ENCODE peak calls at places on chromosomes 6 and 20, in seven cellular contexts. C, R, T, V, I, X and H are unnamed samples.

GRCh38 chr6:109013551-109014101 is 81.0 kb downstream of the SESN1 start:
- DNase-seq in C (no peak), R (no peak), T (no peak), V (no peak), I (no peak), X (no peak), H (no peak)

GRCh38 chr6:35624341-35625070 is 64.2 kb downstream of the FKBP5 start:
- DNase-seq in C (no peak), R (no peak), T (peak; percentile 47), V (peak; percentile 7), I (no peak), X (no peak), H (peak; percentile 30)

GRCh38 chr6:147166360-147166944 is 37.8 kb upstream of the STXBP5 start:
- DNase-seq in C (no peak), R (no peak), T (no peak), V (peak; percentile 45), I (peak; percentile 70), X (no peak), H (no peak)

GRCh38 chr6:43836507-43836906 is 66.5 kb downstream of the VEGFA start:
- DNase-seq in C (no peak), R (no peak), T (no peak), V (no peak), I (peak; percentile 81), X (no peak), H (no peak)

GRCh38 chr20:35264755-35265154 is 13.2 kb downstream of the MMP24OS start:
- DNase-seq in C (no peak), R (no peak), T (peak; percentile 74), V (no peak), I (no peak), X (no peak), H (no peak)

GRCh38 chr20:63874254-63874653 is 9.2 kb downstream of the TPD52L2 start:
- DNase-seq in C (no peak), R (no peak), T (no peak), V (no peak), I (no peak), X (no peak), H (no peak)

GRCh38 chr6:52352239-52353008 is 9.5 kb upstream of the PAQR8 start:
- DNase-seq in C (no peak), R (peak; percentile 82), T (peak; percentile 98), V (no peak), I (no peak), X (peak; percentile 79), H (no peak)

GRCh38 chr6:37134622-37135191 is 35.2 kb upstream of the PIM1 start:
- DNase-seq in C (no peak), R (peak; percentile 79), T (no peak), V (no peak), I (no peak), X (no peak), H (no peak)

DNA sequence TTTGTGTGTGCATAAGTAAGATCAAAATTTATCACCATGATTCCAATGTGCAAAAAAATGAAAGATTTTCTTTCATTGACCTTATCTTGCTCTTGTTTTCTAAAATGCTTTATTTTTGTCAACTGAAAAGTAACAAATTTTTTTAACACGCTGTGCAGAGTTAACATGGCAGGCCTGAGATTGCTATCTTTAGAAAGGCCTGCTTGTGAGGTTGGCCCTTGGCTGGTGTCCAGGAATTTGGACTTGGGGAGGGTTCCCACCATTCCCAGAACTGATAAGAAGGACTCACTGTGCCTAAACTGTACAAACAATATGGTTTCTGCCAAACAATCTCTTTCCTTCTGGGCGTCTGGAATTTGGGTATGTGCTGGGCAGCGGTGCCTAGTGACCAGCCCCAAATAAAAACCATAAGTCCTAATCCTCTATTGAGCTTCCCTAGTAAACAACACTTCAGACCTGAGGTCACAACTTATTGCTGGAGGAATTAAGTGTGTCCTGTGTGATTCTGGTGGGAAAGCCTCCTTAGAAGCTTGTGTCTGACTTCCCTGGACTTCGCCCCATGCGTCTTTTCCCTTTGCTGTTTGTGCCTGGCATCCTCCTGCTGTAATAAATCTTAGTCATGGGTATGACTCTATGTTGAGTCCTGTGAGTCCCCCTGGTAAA is 19.8 kb upstream of the MYLIP start:
- DNase-seq in C (no peak), R (no peak), T (no peak), V (peak; percentile 42), I (peak; percentile 65), X (no peak), H (no peak)
- TF ChIP-seq JUND in C (no peak), R (no peak), T (no peak), V (no peak), I (peak; percentile 86), X (no peak), H (no peak)

GRCh38 chr6:34558172-34558714 is 2.1 kb upstream of the SPDEF start:
- DNase-seq in C (no peak), R (no peak), T (no peak), V (no peak), I (no peak), X (no peak), H (no peak)

GRCh38 chr6:34561227-34561530 is 5.0 kb upstream of the SPDEF start:
- DNase-seq in C (no peak), R (no peak), T (no peak), V (no peak), I (no peak), X (no peak), H (no peak)

GRCh38 chr6:34562350-34562749 is 6.2 kb upstream of the SPDEF start:
- DNase-seq in C (no peak), R (no peak), T (no peak), V (no peak), I (no peak), X (no peak), H (no peak)

GRCh38 chr6:34559651-34560365 is 3.7 kb upstream of the SPDEF start:
- DNase-seq in C (no peak), R (no peak), T (no peak), V (no peak), I (no peak), X (no peak), H (no peak)

DNA sequence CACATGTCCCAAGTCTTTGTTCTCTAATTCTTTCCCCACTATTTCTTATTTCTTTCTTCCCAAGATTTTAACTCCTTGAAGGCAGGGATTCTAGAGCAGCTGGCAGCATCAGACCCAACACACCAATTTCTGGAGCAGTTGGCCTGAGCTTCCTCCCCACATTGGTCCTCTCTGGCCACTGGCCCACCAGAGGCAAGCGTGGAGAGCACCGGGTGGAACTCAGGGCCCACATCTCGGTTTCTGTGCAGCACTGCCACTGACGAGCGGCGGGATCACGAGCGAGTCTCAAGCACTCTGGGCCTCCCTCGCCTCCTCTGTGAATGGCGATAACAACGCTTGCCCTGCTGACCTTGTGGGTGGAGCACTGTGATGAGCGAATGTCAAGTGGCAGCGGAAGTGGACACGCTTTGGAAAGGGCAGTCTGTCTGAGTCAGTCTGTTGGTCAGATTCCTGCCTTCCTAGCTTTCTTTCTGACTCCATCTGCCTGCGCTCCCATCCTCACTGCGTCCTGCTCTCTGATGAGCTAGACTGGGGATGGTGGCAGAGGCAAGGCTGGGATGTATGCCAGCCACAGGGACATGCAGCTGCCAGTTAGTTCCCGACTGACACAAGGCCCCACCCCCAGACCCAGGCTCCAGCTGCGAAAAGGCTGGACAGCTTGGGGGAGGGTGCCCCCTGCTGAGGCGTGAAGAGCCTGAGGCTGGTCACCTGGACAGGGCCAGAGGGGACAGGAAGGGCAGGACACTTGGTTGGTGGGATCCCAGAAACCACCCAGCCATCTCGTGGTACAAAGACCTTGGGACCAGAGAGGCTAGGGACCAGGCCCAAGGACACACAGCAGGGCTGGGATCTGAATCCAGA is 4.5 kb upstream of the SPDEF start:
- DNase-seq in C (no peak), R (no peak), T (peak; percentile 89), V (peak; percentile 66), I (peak; percentile 91), X (no peak), H (no peak)
- TF ChIP-seq JUND in C (no peak), R (no peak), T (no peak), V (no peak), I (peak; percentile 85), X (no peak), H (no peak)

GRCh38 chr6:75493400-75494064 is at the start of gene FILIP1:
- DNase-seq in C (no peak), R (no peak), T (no peak), V (no peak), I (no peak), X (no peak), H (no peak)
- TF ChIP-seq JUND in C (no peak), R (no peak), T (no peak), V (no peak), I (no peak), X (no peak), H (no peak)

GRCh38 chr20:39429716-39430115 is 467.6 kb downstream of the DHX35 start:
- DNase-seq in C (no peak), R (no peak), T (peak; percentile 20), V (peak; percentile 24), I (no peak), X (no peak), H (peak; percentile 12)
- TF ChIP-seq JUND in C (no peak), R (no peak), T (no peak), V (no peak), I (no peak), X (no peak), H (no peak)

GRCh38 chr6:170212956-170213636 is 77.8 kb downstream of the DLL1 start:
- DNase-seq in C (no peak), R (no peak), T (no peak), V (no peak), I (no peak), X (no peak), H (no peak)

GRCh38 chr6:170211404-170212025 is 79.4 kb downstream of the DLL1 start:
- DNase-seq in C (no peak), R (no peak), T (no peak), V (peak; percentile 12), I (no peak), X (no peak), H (no peak)

GRCh38 chr6:170210651-170211403 is 80.1 kb downstream of the DLL1 start:
- DNase-seq in C (peak; percentile 39), R (no peak), T (no peak), V (peak; percentile 13), I (no peak), X (no peak), H (no peak)

GRCh38 chr6:170210026-170210390 is 80.9 kb downstream of the DLL1 start:
- DNase-seq in C (no peak), R (no peak), T (no peak), V (peak; percentile 20), I (no peak), X (no peak), H (no peak)

GRCh38 chr6:170212051-170212756 is 78.7 kb downstream of the DLL1 start:
- DNase-seq in C (no peak), R (no peak), T (no peak), V (no peak), I (no peak), X (no peak), H (no peak)
- TF ChIP-seq JUND in C (no peak), R (no peak), T (no peak), V (no peak), I (no peak), X (no peak), H (no peak)